ENCODE peak calls at places on chromosome 16, in six cellular contexts. T is A549, D is heart left ventricle, C is spleen, K is body of pancreas, R is lower leg skin. G is an unnamed sample.

GRCh38 chr16:17343028-17343427 is 127.7 kb downstream of the XYLT1 start:
- DNase-seq in T (no peak), D (no peak), C (peak; percentile 77), K (no peak), R (no peak), G (no peak)

GRCh38 chr16:10609410-10609774 is 29.0 kb upstream of the EMP2 start:
- DNase-seq in T (no peak), D (no peak), C (no peak), K (no peak), R (no peak), G (no peak)

GRCh38 chr16:79653337-79654000 is 52.9 kb upstream of the MAF start:
- DNase-seq in T (no peak), D (peak; percentile 39), C (no peak), K (peak; percentile 16), R (no peak), G (peak; percentile 37)

GRCh38 chr16:10971560-10971961 is 27.2 kb downstream of the CLEC16A start:
- DNase-seq in T (peak; percentile 77), D (peak; percentile 48), C (no peak), K (no peak), R (no peak), G (peak; percentile 40)

GRCh38 chr16:8866118-8866883 is 2.5 kb downstream of the CARHSP1 start:
- DNase-seq in T (no peak), D (peak; percentile 73), C (no peak), K (no peak), R (peak; percentile 93), G (peak; percentile 43)

GRCh38 chr16:75483222-75483621 is 12.0 kb downstream of the CHST6 start:
- DNase-seq in T (no peak), D (no peak), C (no peak), K (no peak), R (no peak), G (no peak)

GRCh38 chr16:46843898-46844642 is 13.1 kb upstream of the C16orf87 start:
- DNase-seq in T (no peak), D (no peak), C (peak; percentile 82), K (no peak), R (peak; percentile 80), G (no peak)

GRCh38 chr16:67177743-67178699 is 5.7 kb downstream of the MATCAP1 start:
- DNase-seq in T (peak; percentile 76), D (no peak), C (peak; percentile 89), K (peak; percentile 92), R (no peak), G (peak; percentile 89)

GRCh38 chr16:46911038-46911437 is 26.9 kb downstream of the GPT2 start:
- DNase-seq in T (no peak), D (no peak), C (no peak), K (no peak), R (no peak), G (no peak)

GRCh38 chr16:401468-402348 is at the start of gene DECR2:
- DNase-seq in T (peak; percentile 93), D (peak; percentile 97), C (peak; percentile 99), K (peak; percentile 98), R (peak; percentile 99), G (peak; percentile 96)

GRCh38 chr16:55301385-55302008 is 22.5 kb upstream of the IRX6 start:
- DNase-seq in T (no peak), D (no peak), C (no peak), K (no peak), R (no peak), G (no peak)

GRCh38 chr16:71894229-71894920 is 956 bp upstream of the IST1 start:
- DNase-seq in T (peak; percentile 70), D (peak; percentile 49), C (peak; percentile 83), K (peak; percentile 42), R (peak; percentile 88), G (peak; percentile 43)

GRCh38 chr16:30619643-30620042 is 9.5 kb upstream of the ZNF689 start:
- DNase-seq in T (no peak), D (no peak), C (no peak), K (no peak), R (no peak), G (no peak)

GRCh38 chr16:64910351-64910750 is 211.5 kb downstream of the CDH11 start:
- DNase-seq in T (peak; percentile 16), D (peak; percentile 75), C (no peak), K (peak; percentile 14), R (no peak), G (no peak)

GRCh38 chr16:1534021-1535020 is 855 bp downstream of the TMEM204 start:
- DNase-seq in T (no peak), D (no peak), C (no peak), K (no peak), R (no peak), G (no peak)
- TF ChIP-seq CTCF in T (no peak), D (no peak), C (no peak), K (no peak), R (no peak), G (no peak)

GRCh38 chr16:70289229-70290098 is at the start of gene AARS1:
- DNase-seq in T (peak; percentile 100), D (peak; percentile 97), C (peak; percentile 96), K (peak; percentile 96), R (peak; percentile 99), G (peak; percentile 98)

GRCh38 chr16:70294385-70295029 is 4.5 kb upstream of the DDX19B start:
- DNase-seq in T (no peak), D (no peak), C (peak; percentile 69), K (no peak), R (peak; percentile 75), G (no peak)

GRCh38 chr16:70295634-70296033 is 3.4 kb upstream of the DDX19B start:
- DNase-seq in T (no peak), D (no peak), C (no peak), K (no peak), R (no peak), G (no peak)

GRCh38 chr16:70290949-70291519 is 1.7 kb upstream of the AARS1 start:
- DNase-seq in T (no peak), D (no peak), C (no peak), K (no peak), R (no peak), G (no peak)
- TF ChIP-seq POLR2A in T (no peak), D (no peak), C (no peak), K (no peak), R (no peak), G (no peak)

GRCh38 chr16:3461120-3461519 is 17.6 kb downstream of the NAA60 start:
- DNase-seq in T (no peak), D (no peak), C (no peak), K (no peak), R (no peak), G (no peak)
- TF ChIP-seq CTCF in T (no peak), D (no peak), C (no peak), K (no peak), R (no peak), G (no peak)

DNA sequence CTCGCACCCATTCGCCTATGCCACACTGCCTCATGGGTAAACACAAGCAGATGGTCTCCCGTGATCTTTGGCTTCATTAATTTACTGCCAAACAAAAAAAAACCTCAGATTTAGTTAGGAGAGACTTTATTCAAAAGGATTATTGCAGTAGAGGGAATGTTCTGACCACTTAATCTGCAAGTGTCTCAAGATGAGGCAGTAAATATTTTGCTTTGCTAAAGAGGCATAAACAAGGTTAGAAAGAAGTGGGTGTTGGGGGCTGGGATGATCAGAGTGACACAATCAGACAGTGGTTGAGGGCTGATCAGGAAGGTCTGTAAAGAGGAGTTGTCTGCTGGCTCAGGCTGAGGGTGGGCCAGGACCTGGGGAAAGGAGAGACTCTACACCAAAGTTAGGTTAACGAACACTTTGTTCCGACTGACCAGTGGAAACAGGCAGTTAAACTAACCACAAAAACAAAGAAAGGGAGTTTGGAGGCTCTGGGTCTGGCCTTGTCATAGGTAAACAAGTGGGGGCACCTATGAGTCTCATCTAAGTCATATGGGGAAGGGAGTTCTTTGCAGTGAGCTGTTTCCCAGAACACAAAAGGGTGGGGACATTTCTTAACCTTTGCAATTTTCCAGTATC is 28.5 kb downstream of the HSD17B2 start:
- DNase-seq in T (no peak), D (no peak), C (no peak), K (no peak), R (peak; percentile 54), G (no peak)
- TF ChIP-seq POLR2A in T (no peak), D (no peak), C (no peak), K (no peak), R (no peak), G (no peak)

GRCh38 chr16:88402551-88402950 is 19.8 kb downstream of the ZNF469 start:
- DNase-seq in T (no peak), D (no peak), C (no peak), K (no peak), R (no peak), G (no peak)

GRCh38 chr16:88405325-88406060 is 22.7 kb downstream of the ZNF469 start:
- DNase-seq in T (no peak), D (peak; percentile 50), C (no peak), K (no peak), R (no peak), G (no peak)

GRCh38 chr16:88404769-88405168 is 22.0 kb downstream of the ZNF469 start:
- DNase-seq in T (no peak), D (no peak), C (no peak), K (no peak), R (no peak), G (no peak)

GRCh38 chr16:88401604-88402246 is 19.0 kb downstream of the ZNF469 start:
- DNase-seq in T (no peak), D (no peak), C (no peak), K (no peak), R (no peak), G (no peak)

DNA sequence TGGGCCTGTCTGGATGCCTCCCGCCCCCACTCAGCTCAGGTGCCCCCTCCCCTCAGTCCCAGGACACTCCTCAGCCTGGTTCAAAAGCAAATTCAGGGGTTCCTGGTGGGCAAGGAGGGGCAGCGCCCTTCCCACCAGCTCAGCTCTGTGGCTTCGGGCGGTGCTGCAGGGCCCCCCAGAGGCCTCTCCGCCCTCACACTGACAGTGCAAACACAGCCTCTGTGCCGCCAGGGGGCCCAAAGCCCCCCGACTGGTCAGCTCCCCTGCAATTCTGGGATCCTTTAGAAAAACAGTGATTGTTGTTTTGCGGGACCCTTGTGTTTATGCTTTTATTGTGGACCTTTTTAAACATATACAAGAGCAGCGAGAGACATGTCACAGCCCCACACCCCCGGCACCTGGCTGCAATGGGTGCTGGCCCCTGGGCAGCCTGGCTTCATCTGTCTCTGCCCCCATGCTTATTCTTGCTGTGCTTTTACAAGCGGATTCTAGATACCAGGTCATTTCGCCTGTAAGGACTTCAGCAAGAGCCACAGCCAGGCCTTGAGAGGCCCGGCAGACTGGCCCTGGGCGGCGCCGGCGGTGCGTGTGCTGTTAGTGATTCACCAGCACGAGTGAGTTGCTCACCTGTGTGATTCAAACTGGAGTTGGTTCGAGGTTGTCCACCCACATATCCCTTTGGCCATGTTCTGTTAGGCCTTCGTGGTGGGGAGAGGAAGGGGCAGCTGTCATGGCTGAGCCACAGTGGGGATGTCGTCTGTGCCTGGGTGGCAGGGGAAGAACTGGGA is 21.2 kb downstream of the ZNF469 start:
- DNase-seq in T (no peak), D (no peak), C (no peak), K (no peak), R (no peak), G (no peak)
- TF ChIP-seq CTCF in T (no peak), D (no peak), C (no peak), K (no peak), R (no peak), G (no peak)

G was measured in thyroid gland.